ENCODE peak calls at places on chromosomes 16 and 17, in six cellular contexts. M is caudate nucleus; C is stimulated activated CD8-positive, alpha-beta memory T cell treated with anti-CD3 and anti-CD28 coated beads, Interleukin-12 subunit alpha, Interleukin-12 subunit beta, amount 100 ng/mL, for 4 hours; W is tibial artery; G is activated T-cell treated with anti-CD3 and anti-CD28 coated beads, Interleukin-2, amount 50 U/mL, for 72 hours; S is dermis microvascular lymphatic vessel endothelial cell. Z is an unnamed sample.

GRCh38 chr17:13025264-13025627 is 7.4 kb upstream of the ELAC2 start:
- DNase-seq in G (no peak), S (no peak), C (no peak), W (peak), M (no peak), Z (no peak)

GRCh38 chr16:83742076-83742475 is 65.7 kb upstream of the HSBP1 start:
- DNase-seq in C (no peak), S (no peak), M (no peak), G (no peak), W (no peak), Z (no peak)

GRCh38 chr16:15708096-15708495 is 58.1 kb downstream of the NDE1 start:
- DNase-seq in G (no peak), W (no peak), C (no peak), M (no peak), S (peak), Z (no peak)

GRCh38 chr16:27625050-27625697 is 75.2 kb downstream of the KATNIP start:
- DNase-seq in M (no peak), W (no peak), C (no peak), S (peak), G (no peak), Z (no peak)

GRCh38 chr17:12180644-12181261 is 160.1 kb downstream of the MAP2K4 start:
- DNase-seq in G (peak), C (no peak), W (no peak), S (peak), M (no peak), Z (peak)

GRCh38 chr17:18321309-18321708 is 6.2 kb downstream of the SMCR8 start:
- DNase-seq in S (no peak), M (no peak), G (no peak), C (no peak), W (no peak), Z (no peak)

GRCh38 chr16:55625843-55626242 is 29.9 kb upstream of the SLC6A2 start:
- DNase-seq in W (no peak), C (no peak), M (no peak), S (no peak), G (no peak), Z (no peak)

GRCh38 chr16:19645557-19645981 is 72.5 kb downstream of the KNOP1 start:
- DNase-seq in M (no peak), S (peak), G (no peak), W (no peak), C (no peak), Z (no peak)

GRCh38 chr16:15682105-15682570 is 32.1 kb downstream of the NDE1 start:
- DNase-seq in M (no peak), C (no peak), W (peak), S (peak), G (peak), Z (peak)

GRCh38 chr16:53224932-53225533 is 170.2 kb downstream of the CHD9 start:
- DNase-seq in G (no peak), M (no peak), S (no peak), C (no peak), W (no peak), Z (no peak)

GRCh38 chr16:27286446-27286845 is 17.9 kb upstream of the NSMCE1 start:
- DNase-seq in S (peak), M (no peak), C (no peak), G (no peak), W (no peak), Z (no peak)

GRCh38 chr17:35236821-35237220 is 6.1 kb upstream of the SLFN5 start:
- DNase-seq in S (no peak), W (no peak), G (no peak), C (no peak), M (no peak), Z (no peak)

GRCh38 chr16:25692734-25693508 is 1.2 kb downstream of the HS3ST4 start:
- DNase-seq in G (no peak), W (no peak), M (no peak), S (no peak), C (no peak), Z (no peak)

GRCh38 chr16:51408357-51408756 is 257.3 kb upstream of the SALL1 start:
- DNase-seq in W (no peak), C (no peak), S (no peak), G (no peak), M (no peak), Z (no peak)

Z was measured in activated CD8-positive, alpha-beta T cell treated with anti-CD3 and anti-CD28 coated beads, Interleukin-2, amount 10 ng/mL, durations not matched to agents 7 days and 5 days.